ENCODE peak calls at places on chromosomes 2 and 18, in six cellular contexts. One of them, this sample, is unnamed.
A peak's percentile ranks its signal among the peaks of the same experiment; 100 is the strongest.

GRCh38 chr2:20411361-20411894 is 35.4 kb upstream of the RHOB start:
- DNase-seq in GM12878: no peak
- DNase-seq in H1: peak; percentile 90
- DNase-seq in K562: peak; percentile 57
- DNase-seq in GM12891: peak; percentile 46
- DNase-seq in HepG2: peak; percentile 79
- DNase-seq in this sample: peak; percentile 42

GRCh38 chr2:134736167-134736885 is 17.5 kb upstream of the TMEM163 start:
- DNase-seq in HepG2: no peak
- DNase-seq in GM12878: no peak
- DNase-seq in H1: no peak
- DNase-seq in K562: no peak
- DNase-seq in GM12891: no peak
- DNase-seq in this sample: no peak

GRCh38 chr2:20494246-20494645 is 47.4 kb downstream of the RHOB start:
- DNase-seq in K562: no peak
- DNase-seq in HepG2: no peak
- DNase-seq in GM12878: no peak
- DNase-seq in GM12891: no peak
- DNase-seq in H1: no peak
- DNase-seq in this sample: no peak

GRCh38 chr2:236167297-236168109 is 683 bp downstream of the GBX2 start:
- DNase-seq in HepG2: no peak
- DNase-seq in GM12878: no peak
- DNase-seq in GM12891: no peak
- DNase-seq in K562: peak; percentile 65
- DNase-seq in H1: peak; percentile 73
- DNase-seq in this sample: no peak

GRCh38 chr2:106032676-106033075 is 161.4 kb downstream of the UXS1 start:
- DNase-seq in GM12878: no peak
- DNase-seq in K562: no peak
- DNase-seq in GM12891: no peak
- DNase-seq in H1: no peak
- DNase-seq in HepG2: no peak
- DNase-seq in this sample: no peak

GRCh38 chr2:101675512-101675911 is 22.0 kb upstream of the MAP4K4 start:
- DNase-seq in GM12891: no peak
- DNase-seq in H1: no peak
- DNase-seq in GM12878: peak; percentile 75
- DNase-seq in HepG2: no peak
- DNase-seq in K562: no peak
- DNase-seq in this sample: no peak

GRCh38 chr18:53701697-53702096 is 522.8 kb downstream of the MBD2 start:
- DNase-seq in GM12891: no peak
- DNase-seq in H1: no peak
- DNase-seq in GM12878: no peak
- DNase-seq in HepG2: no peak
- DNase-seq in K562: no peak
- DNase-seq in this sample: no peak

GRCh38 chr2:60891175-60891574 is 9.8 kb downstream of the REL start:
- DNase-seq in GM12878: no peak
- DNase-seq in GM12891: no peak
- DNase-seq in K562: peak; percentile 21
- DNase-seq in H1: no peak
- DNase-seq in HepG2: no peak
- DNase-seq in this sample: no peak

GRCh38 chr2:69375494-69376353 is 11.3 kb downstream of the GFPT1 start:
- DNase-seq in GM12878: no peak
- DNase-seq in H1: no peak
- DNase-seq in K562: peak; percentile 54
- DNase-seq in GM12891: no peak
- DNase-seq in HepG2: no peak
- DNase-seq in this sample: no peak

GRCh38 chr2:207283356-207283755 is 117.6 kb upstream of the KLF7 start:
- DNase-seq in GM12878: no peak
- DNase-seq in HepG2: no peak
- DNase-seq in K562: no peak
- DNase-seq in H1: no peak
- DNase-seq in GM12891: no peak
- DNase-seq in this sample: no peak

GRCh38 chr18:52334307-52334706 is 5.7 kb upstream of the DCC start:
- DNase-seq in H1: no peak
- DNase-seq in HepG2: no peak
- DNase-seq in GM12891: no peak
- DNase-seq in GM12878: no peak
- DNase-seq in K562: no peak
- DNase-seq in this sample: no peak

GRCh38 chr2:218047532-218048230 is 21.4 kb upstream of the RUFY4 start:
- DNase-seq in HepG2: no peak
- DNase-seq in K562: no peak
- DNase-seq in GM12878: no peak
- DNase-seq in H1: no peak
- DNase-seq in GM12891: no peak
- DNase-seq in this sample: no peak

GRCh38 chr18:80040515-80040914 is 6.3 kb downstream of the RBFA start:
- DNase-seq in GM12878: no peak
- DNase-seq in GM12891: no peak
- DNase-seq in HepG2: no peak
- DNase-seq in K562: no peak
- DNase-seq in H1: no peak
- DNase-seq in this sample: no peak

GRCh38 chr2:132621131-132621875 is 48.7 kb downstream of the LYPD1 start:
- DNase-seq in HepG2: no peak
- DNase-seq in K562: no peak
- DNase-seq in H1: no peak
- DNase-seq in GM12891: no peak
- DNase-seq in GM12878: no peak
- DNase-seq in this sample: no peak

GRCh38 chr18:8791171-8791651 is 85.9 kb downstream of the MTCL1 start:
- DNase-seq in H1: no peak
- DNase-seq in GM12891: no peak
- DNase-seq in GM12878: no peak
- DNase-seq in HepG2: peak; percentile 23
- DNase-seq in K562: no peak
- DNase-seq in this sample: no peak

GRCh38 chr2:230885467-230886130 is 20.9 kb downstream of the ITM2C start:
- DNase-seq in GM12891: peak; percentile 66
- DNase-seq in HepG2: no peak
- DNase-seq in H1: peak; percentile 68
- DNase-seq in GM12878: no peak
- DNase-seq in K562: no peak
- DNase-seq in this sample: no peak

GRCh38 chr2:18690342-18690741 is 101.0 kb upstream of the NT5C1B start:
- DNase-seq in K562: no peak
- DNase-seq in GM12878: no peak
- DNase-seq in H1: peak; percentile 76
- DNase-seq in HepG2: no peak
- DNase-seq in GM12891: no peak
- DNase-seq in this sample: no peak

GRCh38 chr2:196685792-196686191 is 46.3 kb downstream of the CCDC150 start:
- DNase-seq in GM12878: no peak
- DNase-seq in H1: no peak
- DNase-seq in GM12891: no peak
- DNase-seq in K562: no peak
- DNase-seq in HepG2: no peak
- DNase-seq in this sample: no peak

GRCh38 chr2:59787095-59787494 is 766.4 kb downstream of the BCL11A start:
- DNase-seq in HepG2: no peak
- DNase-seq in GM12878: no peak
- DNase-seq in H1: no peak
- DNase-seq in K562: no peak
- DNase-seq in GM12891: no peak
- DNase-seq in this sample: no peak

GRCh38 chr2:181810823-181811695 is 80.5 kb upstream of the ITPRID2 start:
- DNase-seq in K562: peak; percentile 27
- DNase-seq in HepG2: peak; percentile 74
- DNase-seq in GM12878: no peak
- DNase-seq in GM12891: no peak
- DNase-seq in H1: no peak
- DNase-seq in this sample: no peak

GRCh38 chr2:1563084-1563857 is 150.0 kb downstream of the TPO start:
- DNase-seq in HepG2: no peak
- DNase-seq in GM12891: no peak
- DNase-seq in H1: no peak
- DNase-seq in K562: no peak
- DNase-seq in GM12878: no peak
- DNase-seq in this sample: no peak

GRCh38 chr2:21233178-21233577 is 109.4 kb downstream of the TDRD15 start:
- DNase-seq in H1: no peak
- DNase-seq in HepG2: no peak
- DNase-seq in GM12878: no peak
- DNase-seq in K562: no peak
- DNase-seq in GM12891: no peak
- DNase-seq in this sample: no peak

GRCh38 chr2:64474200-64474630 is 20.3 kb downstream of the LGALSL start:
- DNase-seq in HepG2: no peak
- DNase-seq in GM12878: no peak
- DNase-seq in K562: no peak
- DNase-seq in H1: no peak
- DNase-seq in GM12891: no peak
- DNase-seq in this sample: no peak

GRCh38 chr2:162016080-162016479 is 57.9 kb downstream of the DPP4 start:
- DNase-seq in GM12878: no peak
- DNase-seq in K562: no peak
- DNase-seq in GM12891: no peak
- DNase-seq in H1: no peak
- DNase-seq in HepG2: peak; percentile 72
- DNase-seq in this sample: no peak

GRCh38 chr2:8481463-8482009 is 200.3 kb upstream of the ID2 start:
- DNase-seq in GM12878: peak; percentile 85
- DNase-seq in K562: no peak
- DNase-seq in H1: no peak
- DNase-seq in GM12891: no peak
- DNase-seq in HepG2: no peak
- DNase-seq in this sample: no peak

GRCh38 chr18:32468147-32468845 is 2.4 kb downstream of the GAREM1 start:
- DNase-seq in HepG2: no peak
- DNase-seq in H1: no peak
- DNase-seq in GM12878: no peak
- DNase-seq in K562: no peak
- DNase-seq in GM12891: no peak
- DNase-seq in this sample: no peak

GRCh38 chr2:223494987-223495386 is 107.2 kb downstream of the SCG2 start:
- DNase-seq in HepG2: no peak
- DNase-seq in GM12891: no peak
- DNase-seq in GM12878: no peak
- DNase-seq in H1: no peak
- DNase-seq in K562: no peak
- DNase-seq in this sample: no peak
- TF ChIP-seq TAF1 in HepG2: no peak
- TF ChIP-seq TAF1 in GM12891: no peak
- TF ChIP-seq TAF1 in GM12878: no peak
- TF ChIP-seq TAF1 in H1: no peak
- TF ChIP-seq TAF1 in K562: no peak
- TF ChIP-seq TAF1 in this sample: no peak

DNA sequence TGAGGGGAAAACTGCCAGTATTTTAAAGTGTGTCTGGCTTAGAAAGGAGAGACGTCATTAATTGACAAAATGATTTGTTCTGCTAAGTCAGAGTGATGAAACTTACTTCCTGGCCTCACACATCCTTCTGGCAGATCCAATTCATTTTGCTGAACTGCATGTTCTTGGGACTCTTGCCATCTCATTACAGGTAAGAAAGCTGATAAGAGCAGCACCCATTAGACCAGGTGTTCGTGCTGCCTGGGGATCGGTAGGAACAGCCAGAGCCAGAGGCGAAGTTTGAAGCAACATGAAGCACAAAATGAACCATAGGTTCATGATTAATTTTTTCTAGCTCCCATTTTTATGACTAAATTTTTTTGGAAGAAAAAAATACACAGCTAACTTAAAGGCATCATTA is 38.1 kb downstream of the KCNE4 start:
- DNase-seq in H1: no peak
- DNase-seq in HepG2: no peak
- DNase-seq in GM12891: no peak
- DNase-seq in GM12878: no peak
- DNase-seq in K562: no peak
- DNase-seq in this sample: no peak
- TF ChIP-seq POLR2A in H1: no peak
- TF ChIP-seq POLR2A in HepG2: no peak
- TF ChIP-seq POLR2A in GM12891: no peak
- TF ChIP-seq POLR2A in GM12878: no peak
- TF ChIP-seq POLR2A in K562: no peak
- TF ChIP-seq POLR2A in this sample: no peak

GRCh38 chr18:3035635-3036034 is 22.7 kb upstream of the LPIN2 start:
- DNase-seq in HepG2: no peak
- DNase-seq in GM12878: no peak
- DNase-seq in GM12891: no peak
- DNase-seq in K562: no peak
- DNase-seq in H1: no peak
- DNase-seq in this sample: no peak

GRCh38 chr18:3040183-3040582 is 27.2 kb upstream of the LPIN2 start:
- DNase-seq in H1: no peak
- DNase-seq in K562: no peak
- DNase-seq in HepG2: no peak
- DNase-seq in GM12878: no peak
- DNase-seq in GM12891: no peak
- DNase-seq in this sample: no peak

GRCh38 chr18:3040881-3041280 is 27.9 kb upstream of the LPIN2 start:
- DNase-seq in HepG2: no peak
- DNase-seq in K562: no peak
- DNase-seq in GM12891: no peak
- DNase-seq in GM12878: no peak
- DNase-seq in H1: no peak
- DNase-seq in this sample: no peak

GRCh38 chr18:3036108-3036507 is 23.2 kb upstream of the LPIN2 start:
- DNase-seq in GM12891: no peak
- DNase-seq in GM12878: no peak
- DNase-seq in K562: no peak
- DNase-seq in H1: no peak
- DNase-seq in HepG2: no peak
- DNase-seq in this sample: no peak

DNA sequence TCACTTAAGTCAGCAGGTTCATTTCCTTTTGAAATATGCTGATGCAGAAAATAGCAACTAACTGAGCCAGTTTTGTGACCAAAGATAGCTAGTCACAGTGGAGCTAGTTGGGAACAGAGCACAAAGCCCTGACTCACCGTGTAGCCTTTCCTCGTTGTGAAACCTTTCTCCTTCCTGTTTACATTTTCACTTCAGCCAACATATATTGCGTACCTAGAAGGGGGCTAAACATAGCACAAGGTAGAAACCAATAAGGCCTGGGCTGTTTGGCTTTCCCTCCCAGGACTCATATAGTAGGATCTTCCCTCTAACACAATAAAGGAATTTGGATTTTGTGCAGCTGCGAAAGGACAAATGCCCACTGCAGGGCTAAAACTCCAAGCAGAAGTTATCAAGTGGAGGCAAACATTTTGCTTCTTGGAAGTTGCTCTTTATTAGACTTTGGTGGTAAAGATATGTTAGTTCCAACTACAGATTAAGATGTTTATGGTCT is 24.5 kb upstream of the LPIN2 start:
- DNase-seq in HepG2: peak; percentile 98
- DNase-seq in GM12878: peak; percentile 77
- DNase-seq in H1: no peak
- DNase-seq in GM12891: peak; percentile 54
- DNase-seq in K562: peak; percentile 45
- DNase-seq in this sample: peak; percentile 44
- TF ChIP-seq POLR2AphosphoS5 in HepG2: peak; percentile 59
- TF ChIP-seq POLR2AphosphoS5 in GM12878: peak; percentile 46
- TF ChIP-seq POLR2AphosphoS5 in H1: no peak
- TF ChIP-seq POLR2AphosphoS5 in GM12891: no peak
- TF ChIP-seq POLR2AphosphoS5 in K562: no peak
- TF ChIP-seq POLR2AphosphoS5 in this sample: no peak

GRCh38 chr2:205822578-205822977 is 140.3 kb downstream of the NRP2 start:
- DNase-seq in GM12891: no peak
- DNase-seq in HepG2: no peak
- DNase-seq in GM12878: no peak
- DNase-seq in H1: no peak
- DNase-seq in K562: no peak
- DNase-seq in this sample: no peak

GRCh38 chr2:205827809-205828208 is 145.5 kb downstream of the NRP2 start:
- DNase-seq in GM12891: no peak
- DNase-seq in GM12878: no peak
- DNase-seq in H1: no peak
- DNase-seq in K562: no peak
- DNase-seq in HepG2: no peak
- DNase-seq in this sample: no peak
- TF ChIP-seq TAF1 in GM12891: no peak
- TF ChIP-seq TAF1 in GM12878: no peak
- TF ChIP-seq TAF1 in H1: no peak
- TF ChIP-seq TAF1 in K562: no peak
- TF ChIP-seq TAF1 in HepG2: no peak
- TF ChIP-seq TAF1 in this sample: no peak